ENCODE peak calls at places on chromosomes 6 and 20, in five cellular contexts. J is Right ventricle myocardium inferior; L is stimulated activated CD8-positive, alpha-beta memory T cell treated with anti-CD3 and anti-CD28 coated beads, Interleukin-4, amount 100 ng/mL, for 48 hours; G is activated CD8-positive, alpha-beta memory T cell treated with anti-CD3 and anti-CD28 coated beads for 4 hours; R is cardiac fibroblast. O is an unnamed sample.

GRCh38 chr6:18314317-18314997 is 50.1 kb upstream of the DEK start:
- DNase-seq in G (no peak), J (no peak), L (no peak), R (no peak), O (no peak)

GRCh38 chr6:154715449-154715848 is 17.8 kb upstream of the SCAF8 start:
- DNase-seq in J (no peak), G (no peak), L (no peak), R (no peak), O (no peak)

GRCh38 chr6:81753709-81754678 is 1.5 kb upstream of the TENT5A start:
- DNase-seq in L (peak; percentile 87), J (peak; percentile 93), G (peak; percentile 80), R (peak; percentile 74), O (no peak)

GRCh38 chr20:5168582-5169396 is 42.0 kb downstream of the CDS2 start:
- DNase-seq in R (peak; percentile 42), G (no peak), L (no peak), J (no peak), O (peak; percentile 50)

GRCh38 chr6:4309540-4309939 is 174.2 kb upstream of the ECI2 start:
- DNase-seq in G (no peak), J (no peak), L (no peak), R (no peak), O (no peak)

GRCh38 chr6:39791311-39791710 is 865 bp upstream of the DAAM2 start:
- DNase-seq in L (no peak), R (peak; percentile 48), J (no peak), G (no peak), O (no peak)

GRCh38 chr6:159826968-159827647 is 27.0 kb downstream of the PNLDC1 start:
- DNase-seq in R (no peak), G (no peak), L (no peak), J (no peak), O (no peak)

GRCh38 chr20:54156981-54157835 is 16.6 kb downstream of the CYP24A1 start:
- DNase-seq in L (no peak), R (no peak), J (no peak), G (no peak), O (no peak)

GRCh38 chr6:149044394-149044965 is 273.0 kb upstream of the TAB2 start:
- DNase-seq in G (no peak), J (no peak), L (no peak), R (no peak), O (no peak)

GRCh38 chr20:63752411-63753101 is 13.0 kb downstream of the SLC2A4RG start:
- DNase-seq in G (no peak), R (no peak), J (no peak), L (no peak), O (no peak)

GRCh38 chr20:62707981-62708521 is 585 bp upstream of the NTSR1 start:
- DNase-seq in G (no peak), L (peak; percentile 48), R (no peak), J (peak; percentile 49), O (no peak)

GRCh38 chr20:62715201-62715600 is 6.6 kb downstream of the NTSR1 start:
- DNase-seq in R (no peak), L (no peak), G (no peak), J (peak; percentile 56), O (no peak)

GRCh38 chr6:34226066-34226465 is 10.6 kb upstream of the HMGA1 start:
- DNase-seq in R (no peak), J (no peak), G (no peak), L (no peak), O (no peak)

GRCh38 chr6:169618526-169619490 is 83.0 kb downstream of the WDR27 start:
- DNase-seq in R (peak; percentile 79), L (no peak), J (no peak), G (no peak), O (peak; percentile 73)

GRCh38 chr20:51678041-51678697 is 90.0 kb downstream of the ATP9A start:
- DNase-seq in L (no peak), J (no peak), G (no peak), R (no peak), O (no peak)

GRCh38 chr6:104218132-104218531 is 641.6 kb downstream of the HACE1 start:
- DNase-seq in R (peak; percentile 63), L (no peak), G (no peak), J (no peak), O (no peak)

GRCh38 chr6:110415297-110415916 is at the start of gene DDO:
- DNase-seq in J (peak; percentile 86), G (no peak), L (no peak), R (peak; percentile 29), O (no peak)

GRCh38 chr6:135128268-135128914 is 52.7 kb upstream of the MYB start:
- DNase-seq in R (no peak), G (peak; percentile 30), L (peak; percentile 72), J (no peak), O (no peak)

O was measured in skeletal muscle cell.